ENCODE peak calls at places on chromosome 11, in eight cellular contexts. U is cardiac muscle cell, Q is IMR-90, F is WERI-Rb-1, J is transverse colon, R is OCI-LY7, H is esophagus squamous epithelium, C is heart right ventricle. A is an unnamed sample.

GRCh38 chr11:5937868-5938602 is 4.0 kb upstream of the OR56A3 start:
- DNase-seq in U (no peak), Q (no peak), F (no peak), J (no peak), R (no peak), H (no peak), C (no peak), A (no peak)

GRCh38 chr11:128039140-128040021 is 548.0 kb downstream of the ETS1 start:
- DNase-seq in U (peak; percentile 90), Q (peak; percentile 82), F (no peak), J (peak; percentile 48), R (no peak), H (no peak), C (peak; percentile 21), A (peak; percentile 77)

GRCh38 chr11:66011239-66011784 is 496 bp upstream of the CST6 start:
- DNase-seq in U (peak; percentile 33), Q (peak; percentile 53), F (no peak), J (no peak), R (no peak), H (no peak), C (no peak), A (no peak)

GRCh38 chr11:85088286-85088685 is 538.9 kb downstream of the DLG2 start:
- DNase-seq in U (no peak), Q (peak; percentile 71), F (no peak), J (no peak), R (no peak), H (no peak), C (no peak), A (no peak)

GRCh38 chr11:843818-844692 is 1.4 kb downstream of the TSPAN4 start:
- DNase-seq in U (peak; percentile 98), Q (peak; percentile 90), F (no peak), J (peak; percentile 83), R (no peak), H (no peak), C (peak; percentile 88), A (no peak)

GRCh38 chr11:11605821-11606450 is 15.9 kb downstream of the GALNT18 start:
- DNase-seq in U (no peak), Q (no peak), F (no peak), J (no peak), R (no peak), H (no peak), C (no peak), A (no peak)

GRCh38 chr11:2806351-2807058 is 79.1 kb downstream of the CDKN1C start:
- DNase-seq in U (no peak), Q (no peak), F (peak; percentile 5), J (peak; percentile 7), R (no peak), H (no peak), C (peak; percentile 17), A (no peak)

GRCh38 chr11:119372260-119373058 is 9.0 kb downstream of the USP2 start:
- DNase-seq in U (no peak), Q (no peak), F (no peak), J (no peak), R (no peak), H (no peak), C (no peak), A (no peak)

GRCh38 chr11:9858822-9859221 is 194.9 kb downstream of the SWAP70 start:
- DNase-seq in U (peak; percentile 33), Q (peak; percentile 50), F (no peak), J (no peak), R (peak; percentile 53), H (no peak), C (no peak), A (no peak)

GRCh38 chr11:3865388-3866193 is 10.1 kb downstream of the STIM1 start:
- DNase-seq in U (peak; percentile 80), Q (peak; percentile 76), F (no peak), J (no peak), R (peak; percentile 73), H (no peak), C (no peak), A (no peak)

GRCh38 chr11:2413735-2414579 is 13.4 kb downstream of the TSSC4 start:
- DNase-seq in U (no peak), Q (no peak), F (no peak), J (no peak), R (no peak), H (no peak), C (no peak), A (no peak)

GRCh38 chr11:62804310-62805043 is 763 bp downstream of the NXF1 start:
- DNase-seq in U (peak; percentile 58), Q (peak; percentile 55), F (no peak), J (no peak), R (peak; percentile 8), H (no peak), C (no peak), A (no peak)

GRCh38 chr11:1162498-1163311 is 5.0 kb downstream of the MUC5AC start:
- DNase-seq in U (no peak), Q (no peak), F (no peak), J (no peak), R (no peak), H (no peak), C (no peak), A (no peak)

GRCh38 chr11:17388609-17389204 is at the start of gene KCNJ11:
- DNase-seq in U (no peak), Q (no peak), F (peak; percentile 52), J (no peak), R (no peak), H (no peak), C (no peak), A (no peak)
- TF ChIP-seq CTCF in U (no peak), Q (no peak), F (no peak), J (no peak), R (peak; percentile 40), H (no peak), C (no peak), A (no peak)

GRCh38 chr11:95134491-95134890 is 44.8 kb downstream of the ENDOD1 start:
- DNase-seq in U (peak; percentile 41), Q (peak; percentile 51), F (peak; percentile 18), J (no peak), R (no peak), H (no peak), C (no peak), A (no peak)
- H3K27ac ChIP-seq in U (no peak overlapping the region), Q (no peak overlapping the region), F (no peak overlapping the region), J (no peak overlapping the region), R (no peak overlapping the region), H (peak overlapping the region; percentile 56), C (peak overlapping the region; percentile 7), A (no peak overlapping the region)

DNA sequence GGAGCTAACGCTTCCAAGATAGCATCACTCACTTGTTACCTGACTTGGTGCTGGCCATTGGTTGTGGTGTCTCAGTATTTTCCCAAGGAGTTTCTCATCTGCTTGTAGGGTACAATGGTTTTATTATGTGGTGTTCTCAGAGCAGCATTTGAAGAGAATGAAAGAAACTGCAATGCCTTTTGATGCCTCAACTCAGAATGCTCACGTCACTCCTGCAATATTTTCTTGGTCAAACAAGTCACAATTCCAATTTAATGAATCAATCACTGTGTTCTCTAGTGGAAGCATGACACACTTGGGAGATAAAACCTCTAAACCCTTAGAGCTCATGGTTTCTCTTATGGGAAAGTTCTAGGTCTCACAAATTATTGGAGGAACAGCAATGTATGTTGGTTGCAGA is 2.0 kb upstream of the OR5D14 start:
- DNase-seq in U (no peak), Q (no peak), F (no peak), J (no peak), R (no peak), H (no peak), C (no peak), A (no peak)
- H3K9me3 ChIP-seq in U (peaks cover 7% of the 10 kb centered on the region), Q (peaks cover 2% of the 10 kb centered on the region), F (no peaks in the 10 kb centered on the region), J (no peaks in the 10 kb centered on the region), R (no peaks in the 10 kb centered on the region), H (no peaks in the 10 kb centered on the region), C (no peaks in the 10 kb centered on the region), A (peaks cover 7% of the 10 kb centered on the region)

GRCh38 chr11:73383249-73384126 is 7.3 kb downstream of the RELT start:
- DNase-seq in U (peak; percentile 33), Q (no peak), F (no peak), J (peak; percentile 27), R (peak; percentile 58), H (no peak), C (no peak), A (no peak)
- TF ChIP-seq CTCF in U (no peak), Q (no peak), F (no peak), J (no peak), R (peak; percentile 45), H (no peak), C (no peak), A (no peak)

A was measured in CD4-positive, alpha-beta T cell.